ENCODE peak calls at places on chromosomes 3 and 15, in seven cellular contexts. One of them, this sample, is unnamed.

GRCh38 chr3:15295506-15295905 is 36.9 kb downstream of the SH3BP5 start:
- DNase-seq in posterior vena cava: no peak
- DNase-seq in psoas muscle: no peak
- DNase-seq in SJSA1: no peak
- DNase-seq in AG08396: no peak
- DNase-seq in EL: peak
- DNase-seq in progenitor cell of endocrine pancreas: no peak
- DNase-seq in this sample: no peak

GRCh38 chr3:49462222-49462621 is 7.8 kb upstream of the DAG1 start:
- DNase-seq in AG08396: peak
- DNase-seq in progenitor cell of endocrine pancreas: no peak
- DNase-seq in SJSA1: peak
- DNase-seq in posterior vena cava: no peak
- DNase-seq in psoas muscle: no peak
- DNase-seq in EL: peak
- DNase-seq in this sample: no peak

GRCh38 chr15:89495638-89496145 is 691 bp downstream of the RHCG start:
- DNase-seq in SJSA1: no peak
- DNase-seq in AG08396: no peak
- DNase-seq in EL: no peak
- DNase-seq in psoas muscle: no peak
- DNase-seq in progenitor cell of endocrine pancreas: no peak
- DNase-seq in posterior vena cava: no peak
- DNase-seq in this sample: no peak

GRCh38 chr15:42036112-42036905 is 15.5 kb upstream of the PLA2G4E start:
- DNase-seq in AG08396: no peak
- DNase-seq in EL: no peak
- DNase-seq in progenitor cell of endocrine pancreas: no peak
- DNase-seq in SJSA1: peak
- DNase-seq in psoas muscle: no peak
- DNase-seq in posterior vena cava: no peak
- DNase-seq in this sample: peak

GRCh38 chr3:60774617-60775016 is 476.6 kb downstream of the FHIT start:
- DNase-seq in AG08396: no peak
- DNase-seq in EL: no peak
- DNase-seq in SJSA1: no peak
- DNase-seq in progenitor cell of endocrine pancreas: no peak
- DNase-seq in posterior vena cava: no peak
- DNase-seq in psoas muscle: no peak
- DNase-seq in this sample: no peak

GRCh38 chr3:65196663-65197062 is 508.9 kb upstream of the ADAMTS9 start:
- DNase-seq in AG08396: no peak
- DNase-seq in progenitor cell of endocrine pancreas: no peak
- DNase-seq in EL: no peak
- DNase-seq in posterior vena cava: no peak
- DNase-seq in psoas muscle: no peak
- DNase-seq in SJSA1: no peak
- DNase-seq in this sample: no peak

GRCh38 chr3:115194461-115194860 is 47.4 kb upstream of the ZBTB20 start:
- DNase-seq in progenitor cell of endocrine pancreas: no peak
- DNase-seq in EL: peak
- DNase-seq in posterior vena cava: no peak
- DNase-seq in psoas muscle: no peak
- DNase-seq in SJSA1: no peak
- DNase-seq in AG08396: peak
- DNase-seq in this sample: no peak

GRCh38 chr15:39785806-39786205 is 3.2 kb upstream of the FSIP1 start:
- DNase-seq in SJSA1: no peak
- DNase-seq in posterior vena cava: no peak
- DNase-seq in psoas muscle: no peak
- DNase-seq in AG08396: no peak
- DNase-seq in EL: no peak
- DNase-seq in progenitor cell of endocrine pancreas: no peak
- DNase-seq in this sample: no peak

GRCh38 chr3:133935843-133936825 is 40.5 kb upstream of the RAB6B start:
- DNase-seq in psoas muscle: no peak
- DNase-seq in posterior vena cava: peak
- DNase-seq in SJSA1: no peak
- DNase-seq in progenitor cell of endocrine pancreas: no peak
- DNase-seq in AG08396: no peak
- DNase-seq in EL: no peak
- DNase-seq in this sample: peak

GRCh38 chr15:93861413-93861812 is 369.9 kb upstream of the MCTP2 start:
- DNase-seq in posterior vena cava: no peak
- DNase-seq in psoas muscle: no peak
- DNase-seq in SJSA1: no peak
- DNase-seq in progenitor cell of endocrine pancreas: no peak
- DNase-seq in EL: no peak
- DNase-seq in AG08396: no peak
- DNase-seq in this sample: no peak

GRCh38 chr3:169334994-169335393 is 328.5 kb downstream of the MECOM start:
- DNase-seq in psoas muscle: no peak
- DNase-seq in posterior vena cava: no peak
- DNase-seq in SJSA1: no peak
- DNase-seq in progenitor cell of endocrine pancreas: no peak
- DNase-seq in EL: no peak
- DNase-seq in AG08396: no peak
- DNase-seq in this sample: no peak

GRCh38 chr15:25693321-25694237 is 169.5 kb downstream of the ATP10A start:
- DNase-seq in psoas muscle: peak
- DNase-seq in EL: peak
- DNase-seq in SJSA1: peak
- DNase-seq in AG08396: peak
- DNase-seq in posterior vena cava: peak
- DNase-seq in progenitor cell of endocrine pancreas: peak
- DNase-seq in this sample: peak

GRCh38 chr3:88137836-88138235 is 11.9 kb upstream of the C3orf38 start:
- DNase-seq in EL: peak
- DNase-seq in posterior vena cava: no peak
- DNase-seq in AG08396: no peak
- DNase-seq in progenitor cell of endocrine pancreas: no peak
- DNase-seq in SJSA1: no peak
- DNase-seq in psoas muscle: no peak
- DNase-seq in this sample: no peak

GRCh38 chr15:62618432-62618831 is 424.1 kb upstream of the TPM1 start:
- DNase-seq in progenitor cell of endocrine pancreas: no peak
- DNase-seq in EL: peak
- DNase-seq in psoas muscle: no peak
- DNase-seq in SJSA1: peak
- DNase-seq in posterior vena cava: no peak
- DNase-seq in AG08396: peak
- DNase-seq in this sample: no peak

GRCh38 chr15:94234300-94234699 is 2.9 kb downstream of the MCTP2 start:
- DNase-seq in AG08396: no peak
- DNase-seq in EL: peak
- DNase-seq in progenitor cell of endocrine pancreas: no peak
- DNase-seq in psoas muscle: no peak
- DNase-seq in posterior vena cava: no peak
- DNase-seq in SJSA1: no peak
- DNase-seq in this sample: no peak

GRCh38 chr3:197550489-197550888 is 5.3 kb downstream of the BDH1 start:
- DNase-seq in posterior vena cava: no peak
- DNase-seq in EL: no peak
- DNase-seq in AG08396: no peak
- DNase-seq in SJSA1: no peak
- DNase-seq in psoas muscle: no peak
- DNase-seq in progenitor cell of endocrine pancreas: no peak
- DNase-seq in this sample: no peak

GRCh38 chr3:9342696-9343095 is 20.2 kb upstream of the THUMPD3 start:
- DNase-seq in EL: no peak
- DNase-seq in progenitor cell of endocrine pancreas: no peak
- DNase-seq in posterior vena cava: no peak
- DNase-seq in SJSA1: no peak
- DNase-seq in AG08396: no peak
- DNase-seq in psoas muscle: no peak
- DNase-seq in this sample: no peak

GRCh38 chr15:90583471-90584252 is 53.9 kb downstream of the CRTC3 start:
- DNase-seq in psoas muscle: no peak
- DNase-seq in EL: no peak
- DNase-seq in AG08396: no peak
- DNase-seq in posterior vena cava: no peak
- DNase-seq in SJSA1: no peak
- DNase-seq in progenitor cell of endocrine pancreas: no peak
- DNase-seq in this sample: no peak

GRCh38 chr15:70241561-70242320 is 144.0 kb upstream of the TLE3 start:
- DNase-seq in AG08396: no peak
- DNase-seq in EL: no peak
- DNase-seq in progenitor cell of endocrine pancreas: no peak
- DNase-seq in SJSA1: no peak
- DNase-seq in posterior vena cava: no peak
- DNase-seq in psoas muscle: no peak
- DNase-seq in this sample: no peak

GRCh38 chr15:91947370-91947769 is 93.9 kb downstream of the SLCO3A1 start:
- DNase-seq in posterior vena cava: no peak
- DNase-seq in AG08396: no peak
- DNase-seq in SJSA1: no peak
- DNase-seq in EL: no peak
- DNase-seq in progenitor cell of endocrine pancreas: no peak
- DNase-seq in psoas muscle: no peak
- DNase-seq in this sample: no peak

GRCh38 chr3:163071684-163072083 is 1575.1 kb downstream of the OTOL1 start:
- DNase-seq in progenitor cell of endocrine pancreas: no peak
- DNase-seq in posterior vena cava: no peak
- DNase-seq in SJSA1: no peak
- DNase-seq in EL: peak
- DNase-seq in AG08396: no peak
- DNase-seq in psoas muscle: no peak
- DNase-seq in this sample: no peak

GRCh38 chr3:139299261-139300132 is 44.3 kb upstream of the MRPS22 start:
- DNase-seq in progenitor cell of endocrine pancreas: no peak
- DNase-seq in AG08396: no peak
- DNase-seq in psoas muscle: peak
- DNase-seq in EL: peak
- DNase-seq in SJSA1: peak
- DNase-seq in posterior vena cava: no peak
- DNase-seq in this sample: no peak

GRCh38 chr3:147409143-147410121 is at the start of gene ZIC1:
- DNase-seq in SJSA1: peak
- DNase-seq in AG08396: no peak
- DNase-seq in posterior vena cava: no peak
- DNase-seq in psoas muscle: peak
- DNase-seq in progenitor cell of endocrine pancreas: no peak
- DNase-seq in EL: peak
- DNase-seq in this sample: no peak

GRCh38 chr3:41808152-41808551 is 153.8 kb downstream of the ULK4 start:
- DNase-seq in EL: peak
- DNase-seq in AG08396: peak
- DNase-seq in progenitor cell of endocrine pancreas: no peak
- DNase-seq in SJSA1: no peak
- DNase-seq in posterior vena cava: no peak
- DNase-seq in psoas muscle: no peak
- DNase-seq in this sample: no peak

GRCh38 chr3:50574280-50574831 is 5.0 kb downstream of the HEMK1 start:
- DNase-seq in AG08396: no peak
- DNase-seq in SJSA1: no peak
- DNase-seq in EL: no peak
- DNase-seq in psoas muscle: no peak
- DNase-seq in progenitor cell of endocrine pancreas: no peak
- DNase-seq in posterior vena cava: no peak
- DNase-seq in this sample: no peak

This sample was measured in cardiac septum.